ENCODE peak calls at places on chromosome 10, in six cellular contexts. Z is IMR-90, L is neuronal stem cell, W is H1, E is H9, Y is mesenchymal stem cell. M is an unnamed sample.

GRCh38 chr10:124048371-124049290 is 44.8 kb downstream of the CHST15 start:
- DNase-seq in Z (no peak), L (no peak), W (no peak), E (no peak), Y (peak), M (no peak)

GRCh38 chr10:125742465-125742864 is 23.0 kb downstream of the EDRF1 start:
- DNase-seq in Z (no peak), L (no peak), W (no peak), E (no peak), Y (peak), M (peak)

GRCh38 chr10:22103701-22104100 is 100.2 kb upstream of the DNAJC1 start:
- DNase-seq in Z (no peak), L (no peak), W (no peak), E (no peak), Y (no peak), M (peak)

GRCh38 chr10:20768849-20769248 is 128.3 kb downstream of the NEBL start:
- DNase-seq in Z (no peak), L (peak), W (no peak), E (no peak), Y (peak), M (peak)

GRCh38 chr10:23338155-23338828 is 6.3 kb downstream of the C10orf67 start:
- DNase-seq in Z (peak), L (no peak), W (no peak), E (peak), Y (peak), M (peak)

GRCh38 chr10:106682175-106682574 is 482.3 kb downstream of the SORCS1 start:
- DNase-seq in Z (peak), L (no peak), W (no peak), E (no peak), Y (no peak), M (no peak)

GRCh38 chr10:59311025-59311424 is 51.3 kb downstream of the FAM13C start:
- DNase-seq in Z (no peak), L (no peak), W (no peak), E (no peak), Y (no peak), M (no peak)

GRCh38 chr10:50554381-50554994 is 69.3 kb downstream of the SGMS1 start:
- DNase-seq in Z (no peak), L (no peak), W (no peak), E (no peak), Y (no peak), M (no peak)

GRCh38 chr10:93916257-93917063 is 22.7 kb downstream of the SLC35G1 start:
- DNase-seq in Z (peak), L (no peak), W (no peak), E (no peak), Y (peak), M (peak)

GRCh38 chr10:86955501-86956194 is 1.8 kb downstream of the MMRN2 start:
- DNase-seq in Z (no peak), L (no peak), W (no peak), E (peak), Y (no peak), M (no peak)

GRCh38 chr10:30371954-30372353 is 22.9 kb upstream of the MTPAP start:
- DNase-seq in Z (no peak), L (no peak), W (no peak), E (no peak), Y (peak), M (no peak)

GRCh38 chr10:102615361-102615760 is 28.9 kb upstream of the TRIM8 start:
- DNase-seq in Z (no peak), L (no peak), W (no peak), E (peak), Y (no peak), M (no peak)

GRCh38 chr10:34372509-34372908 is 442.6 kb downstream of the PARD3 start:
- DNase-seq in Z (no peak), L (no peak), W (no peak), E (no peak), Y (no peak), M (no peak)

GRCh38 chr10:16441106-16441850 is 4.5 kb downstream of the PTER start:
- DNase-seq in Z (peak), L (no peak), W (no peak), E (no peak), Y (no peak), M (peak)

DNA sequence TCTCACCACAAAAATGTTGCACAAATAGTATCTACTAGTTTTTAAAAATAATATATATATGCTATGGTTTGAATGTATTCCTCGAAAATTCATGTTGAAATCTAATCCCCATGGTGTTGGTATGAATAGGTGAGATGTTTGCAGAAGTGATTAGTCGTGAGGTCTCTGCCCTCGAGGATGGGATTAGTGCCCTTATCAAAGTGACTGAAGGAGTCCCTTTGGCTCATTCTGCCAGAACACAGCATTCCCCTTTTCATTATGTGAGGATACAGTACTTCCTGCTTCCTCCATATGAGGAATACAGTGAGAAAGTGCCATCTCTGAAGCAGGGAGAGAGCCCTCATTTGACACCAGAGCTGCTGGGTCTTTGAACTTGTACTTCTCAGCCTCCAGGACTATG is 777.5 kb upstream of the LRRTM3 start:
- DNase-seq in Z (no peak), L (no peak), W (no peak), E (no peak), Y (no peak), M (no peak)
- H4K91ac ChIP-seq in Z (no peak), L (no peak), W (no peak), E (no peak), Y (no peak), M (no peak)

DNA sequence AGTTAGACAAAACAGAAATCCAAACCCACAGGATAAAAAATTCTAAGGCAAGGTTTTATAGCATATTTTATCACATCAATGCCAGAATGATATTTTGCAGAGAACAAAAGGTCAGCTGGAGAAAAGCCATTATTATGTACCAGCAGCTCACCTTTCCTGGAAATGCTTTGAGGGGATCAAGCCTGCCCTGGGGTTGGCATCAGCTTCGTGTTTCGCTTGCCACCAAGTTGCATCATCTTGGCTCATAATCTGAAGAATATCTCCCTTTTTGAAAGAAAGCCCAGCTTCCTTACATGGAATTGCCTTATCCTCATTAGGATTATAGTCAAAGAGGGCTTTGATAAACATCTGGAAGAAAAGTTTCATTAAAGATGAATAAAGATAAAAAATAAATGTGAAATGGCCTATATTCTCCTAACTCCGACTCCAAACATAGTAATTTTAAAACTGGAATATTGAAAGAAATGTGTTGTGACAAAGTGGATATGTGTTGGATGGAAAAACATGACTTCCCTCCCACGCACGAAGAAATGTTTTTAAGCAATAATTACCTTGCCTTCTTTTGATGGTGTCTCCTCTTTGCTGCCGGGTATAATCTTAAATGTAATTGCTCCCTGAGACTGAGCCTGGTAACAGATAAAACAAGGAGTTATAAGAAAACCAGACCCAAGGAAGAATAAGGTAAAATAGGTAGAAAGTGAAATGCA is 121.3 kb upstream of the ODAD2 start:
- DNase-seq in Z (no peak), L (no peak), W (no peak), E (no peak), Y (no peak), M (no peak)
- H3K4me2 ChIP-seq in Z (no peak), L (no peak), W (no peak), E (no peak), Y (no peak), M (no peak)

DNA sequence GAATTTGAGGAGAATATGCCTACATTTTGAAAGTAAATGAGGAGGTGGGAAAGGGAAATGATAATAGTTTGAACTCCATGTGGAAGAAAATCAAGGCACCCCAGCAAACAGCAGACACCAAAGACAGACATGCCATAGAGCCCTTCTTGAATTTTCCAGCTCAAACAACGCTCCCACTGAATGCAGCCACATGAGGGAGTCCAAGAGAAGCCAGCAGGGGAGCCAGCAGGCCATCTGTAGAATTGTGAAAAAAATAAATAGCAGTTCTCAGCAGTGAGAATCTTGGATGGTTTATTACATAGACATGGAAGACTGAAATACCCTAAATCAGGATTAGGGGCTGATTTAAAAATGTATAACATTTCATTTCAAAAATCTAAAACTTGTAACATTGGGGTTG is 1567.3 kb upstream of the LRRTM3 start:
- DNase-seq in Z (no peak), L (no peak), W (no peak), E (peak), Y (peak), M (peak)
- H4K91ac ChIP-seq in Z (no peak), L (no peak), W (no peak), E (no peak), Y (no peak), M (no peak)

DNA sequence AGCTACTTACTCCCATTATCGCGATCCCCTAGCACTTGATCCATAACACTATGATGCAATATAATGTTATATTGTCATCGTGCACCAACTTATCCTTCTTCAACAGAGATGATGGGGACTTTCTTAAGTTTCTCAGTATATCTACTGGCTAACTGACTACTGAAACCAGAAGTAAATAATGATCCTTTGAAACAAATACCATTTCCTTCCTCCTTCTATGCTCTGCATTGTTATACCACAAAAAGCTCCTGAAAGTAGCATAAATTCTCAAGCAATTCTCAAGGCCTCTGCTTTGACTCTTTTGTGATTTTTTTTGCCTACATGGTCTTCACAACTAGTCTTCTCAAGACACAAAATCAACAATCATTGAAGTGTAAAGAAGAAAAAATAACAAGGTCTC is 68.9 kb downstream of the HTR7 start:
- DNase-seq in Z (no peak), L (no peak), W (no peak), E (no peak), Y (no peak), M (no peak)
- H3K4me2 ChIP-seq in Z (no peak), L (no peak), W (no peak), E (no peak), Y (no peak), M (no peak)

DNA sequence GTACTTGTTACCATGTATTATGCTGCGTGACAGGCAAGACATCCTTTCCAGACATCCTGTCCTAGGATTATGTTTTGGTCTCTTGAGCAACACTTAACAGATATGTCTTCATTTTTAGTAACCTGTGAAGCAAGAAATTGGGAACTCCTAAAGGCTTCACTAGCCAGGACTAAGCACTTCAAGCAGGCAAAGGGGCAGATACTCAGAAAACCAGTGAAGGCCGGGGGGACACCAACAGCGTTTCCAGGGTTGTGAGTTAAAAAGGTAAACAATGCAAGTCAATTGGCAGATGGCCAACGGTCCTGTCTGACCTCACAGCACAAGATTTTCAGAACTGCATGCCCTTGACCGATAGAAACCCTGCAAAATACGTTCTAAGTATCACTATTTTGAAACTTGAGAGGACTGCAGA is 77.6 kb upstream of the SFMBT2 start:
- DNase-seq in Z (peak), L (no peak), W (no peak), E (no peak), Y (peak), M (no peak)
- H4K91ac ChIP-seq in Z (no peak), L (no peak), W (no peak), E (no peak), Y (no peak), M (no peak)

DNA sequence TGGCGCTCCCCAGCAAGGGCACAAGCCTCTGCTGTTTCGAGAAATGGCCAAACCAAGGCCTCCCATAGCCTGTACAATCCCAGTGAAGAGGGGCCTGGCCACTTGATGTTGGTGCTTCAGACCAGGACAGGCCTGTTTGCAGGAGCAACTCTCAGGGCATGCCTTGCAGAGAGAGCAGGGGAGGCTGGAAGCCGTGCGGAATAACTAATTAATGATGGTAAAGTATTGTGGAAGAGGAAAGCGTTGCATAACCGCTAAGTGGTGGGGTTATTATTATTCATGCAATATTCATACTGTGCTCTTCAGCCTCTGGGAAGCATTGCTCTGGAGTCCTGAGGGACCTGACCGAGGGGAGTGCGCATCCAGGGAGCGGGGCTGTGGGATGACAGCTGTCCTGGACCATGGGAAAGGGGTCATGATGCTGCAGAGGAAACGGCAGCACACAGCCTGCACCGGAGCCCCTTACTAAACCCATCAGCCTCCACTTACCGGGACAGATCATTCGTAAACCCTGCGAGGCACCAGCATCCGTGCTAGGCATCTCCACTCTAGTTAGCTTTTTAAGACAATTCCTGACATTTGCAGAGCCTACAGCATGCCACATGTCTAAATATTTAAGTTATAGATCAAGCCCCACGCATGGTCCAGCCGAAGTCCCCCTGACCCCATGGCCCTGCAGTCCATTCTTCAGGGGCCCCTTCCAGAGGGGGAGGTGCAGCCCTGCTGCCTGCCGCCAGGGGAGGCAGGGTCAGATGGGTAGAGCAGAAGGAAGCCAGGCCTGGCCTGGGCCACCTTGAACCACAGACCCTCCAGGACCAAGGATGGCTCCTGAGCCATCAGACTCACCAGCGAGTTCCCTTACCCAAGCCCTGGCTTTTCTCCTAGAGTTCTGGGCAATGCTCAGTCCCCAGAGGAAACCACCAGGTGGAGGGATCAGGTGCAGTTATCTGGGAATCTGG is 11.6 kb downstream of the TMEM273 start:
- DNase-seq in Z (no peak), L (no peak), W (no peak), E (no peak), Y (no peak), M (no peak)
- H3K4me2 ChIP-seq in Z (no peak), L (no peak), W (no peak), E (no peak), Y (no peak), M (no peak)

GRCh38 chr10:78916227-78916626 is 152.5 kb upstream of the ZMIZ1 start:
- DNase-seq in Z (no peak), L (no peak), W (no peak), E (no peak), Y (no peak), M (no peak)

GRCh38 chr10:78921906-78922305 is 146.9 kb upstream of the ZMIZ1 start:
- DNase-seq in Z (no peak), L (no peak), W (no peak), E (no peak), Y (no peak), M (no peak)

GRCh38 chr10:78920011-78920410 is 148.8 kb upstream of the ZMIZ1 start:
- DNase-seq in Z (no peak), L (no peak), W (no peak), E (no peak), Y (no peak), M (no peak)

GRCh38 chr10:78915331-78915626 is 153.5 kb upstream of the ZMIZ1 start:
- DNase-seq in Z (no peak), L (no peak), W (no peak), E (no peak), Y (no peak), M (no peak)

DNA sequence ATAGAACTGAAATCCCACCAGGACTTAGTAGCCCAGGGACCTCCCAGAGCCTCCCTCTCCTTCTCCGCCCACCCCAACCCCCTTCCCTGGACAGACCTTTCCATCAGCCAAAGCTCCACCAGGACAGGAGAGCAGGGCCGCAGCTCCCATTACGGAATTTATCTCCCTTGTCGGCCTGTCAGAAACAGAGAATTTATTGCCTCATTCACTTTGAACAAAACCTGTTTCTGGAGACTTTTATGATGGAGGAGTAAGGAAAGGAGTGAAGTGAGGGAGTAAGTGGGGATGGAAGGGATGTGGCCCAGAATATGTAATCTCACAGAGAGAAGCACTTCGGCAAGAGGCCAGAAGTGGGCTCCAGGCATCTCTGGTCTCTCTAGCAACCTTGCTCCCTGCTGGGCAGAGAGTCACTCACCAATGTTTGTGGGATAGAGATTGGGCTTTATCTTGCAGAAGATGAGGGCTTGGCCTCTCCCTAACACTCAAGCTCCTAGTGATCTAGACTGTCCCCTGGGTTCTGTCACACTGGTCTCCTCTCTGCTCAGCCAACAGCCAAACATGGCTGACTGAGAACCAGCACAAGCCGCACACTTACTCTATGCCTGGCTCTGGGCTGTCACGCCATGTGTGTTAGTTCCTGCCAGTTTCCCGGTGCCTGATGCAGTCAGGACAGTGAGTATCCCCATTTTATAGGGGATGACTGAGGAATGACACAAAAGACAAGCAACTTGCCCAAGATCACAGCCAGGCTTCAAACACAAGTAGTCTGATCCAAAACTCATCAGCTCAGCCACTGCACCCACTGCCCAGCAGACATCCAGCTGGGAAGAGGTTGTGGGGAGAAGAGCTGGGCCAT is 149.4 kb upstream of the ZMIZ1 start:
- DNase-seq in Z (no peak), L (no peak), W (no peak), E (no peak), Y (no peak), M (no peak)
- H4K91ac ChIP-seq in Z (no peak), L (no peak), W (peak), E (no peak), Y (peak), M (no peak)

GRCh38 chr10:70744617-70745138 is 40.5 kb downstream of the TBATA start:
- DNase-seq in Z (no peak), L (no peak), W (no peak), E (no peak), Y (no peak), M (no peak)

GRCh38 chr10:70745555-70745954 is 39.6 kb downstream of the TBATA start:
- DNase-seq in Z (no peak), L (no peak), W (no peak), E (no peak), Y (no peak), M (no peak)

GRCh38 chr10:70743430-70743788 is 41.8 kb downstream of the TBATA start:
- DNase-seq in Z (no peak), L (no peak), W (no peak), E (no peak), Y (no peak), M (no peak)

GRCh38 chr10:70742537-70743429 is 42.4 kb downstream of the TBATA start:
- DNase-seq in Z (peak), L (no peak), W (no peak), E (no peak), Y (peak), M (no peak)

DNA sequence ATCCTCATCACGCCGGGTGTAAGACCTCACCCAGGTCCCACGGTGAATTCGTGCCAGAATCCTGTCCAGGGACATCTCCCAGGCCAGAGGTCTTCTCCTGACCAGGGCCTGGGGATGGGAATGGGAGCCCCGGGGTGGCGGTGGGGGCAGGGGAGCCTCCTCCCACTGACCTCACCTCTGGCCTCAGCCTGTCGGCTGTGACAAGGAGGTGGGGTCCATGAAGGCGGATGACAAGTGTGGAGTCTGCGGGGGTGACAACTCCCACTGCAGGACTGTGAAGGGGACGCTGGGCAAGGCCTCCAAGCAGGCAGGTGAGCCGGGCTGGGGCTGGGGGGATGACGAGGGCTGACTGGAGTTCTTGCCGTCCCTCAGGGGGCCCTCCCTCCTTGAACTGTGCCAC is 41.3 kb downstream of the TBATA start:
- DNase-seq in Z (no peak), L (no peak), W (no peak), E (no peak), Y (no peak), M (no peak)
- H3K4me2 ChIP-seq in Z (no peak), L (no peak), W (no peak), E (no peak), Y (no peak), M (no peak)